ENCODE peak calls at places on chromosomes 4 and X, in seven cellular contexts. G, R, T, U, C, E and K are unnamed samples.

GRCh38 chr4:169383724-169384123 is 113.0 kb upstream of the SH3RF1 start:
- DNase-seq in G (no peak), R (no peak), E (no peak), U (no peak), T (no peak), C (no peak), K (no peak)

GRCh38 chr4:55038176-55038890 is 87.1 kb downstream of the KDR start:
- DNase-seq in T (peak; percentile 74), E (no peak), C (peak; percentile 59), U (no peak), R (no peak), G (peak; percentile 71), K (no peak)

GRCh38 chr4:120018786-120019185 is 47.9 kb downstream of the MAD2L1 start:
- DNase-seq in U (no peak), G (no peak), E (no peak), C (no peak), R (no peak), T (no peak), K (no peak)

GRCh38 chr4:151641167-151641566 is 119.6 kb downstream of the GATB start:
- DNase-seq in R (no peak), C (no peak), U (no peak), T (no peak), E (no peak), G (no peak), K (no peak)

GRCh38 chr4:177879851-177880250 is 437.6 kb upstream of the AGA start:
- DNase-seq in T (no peak), E (no peak), U (no peak), R (no peak), C (no peak), G (no peak), K (no peak)

GRCh38 chr4:7964890-7965662 is 25.4 kb upstream of the AFAP1 start:
- DNase-seq in T (peak; percentile 86), U (no peak), R (no peak), C (peak; percentile 63), G (no peak), E (no peak), K (peak; percentile 81)

GRCh38 chr4:4658051-4658450 is 116.2 kb upstream of the STX18 start:
- DNase-seq in C (no peak), U (no peak), T (no peak), G (no peak), E (no peak), R (no peak), K (no peak)

GRCh38 chr4:126899382-126899801 is 733.4 kb upstream of the INTU start:
- DNase-seq in E (no peak), C (no peak), U (no peak), T (no peak), R (no peak), G (no peak), K (no peak)

GRCh38 chr4:133593764-133594163 is 444.7 kb downstream of the PCDH10 start:
- DNase-seq in U (no peak), R (no peak), C (no peak), T (no peak), E (no peak), G (no peak), K (no peak)

GRCh38 chr4:71239365-71239764 is 99.5 kb upstream of the SLC4A4 start:
- DNase-seq in U (no peak), R (no peak), C (no peak), G (no peak), T (no peak), E (no peak), K (no peak)

GRCh38 chrX:1391370-1391706 is 575 bp downstream of the SLC25A6 start:
- DNase-seq in U (no peak), C (no peak), T (no peak), G (no peak), E (peak; percentile 90), R (no peak), K (no peak)

GRCh38 chr4:104967034-104967401 is 179.7 kb upstream of the TET2 start:
- DNase-seq in G (no peak), E (peak; percentile 73), C (no peak), T (no peak), R (no peak), U (no peak), K (no peak)

GRCh38 chrX:16185725-16186136 is 18.4 kb downstream of the MAGEB17 start:
- DNase-seq in C (no peak), R (no peak), U (no peak), G (no peak), T (no peak), E (no peak), K (no peak)

GRCh38 chr4:32148120-32148666 is 1428.0 kb downstream of the PCDH7 start:
- DNase-seq in U (no peak), G (no peak), T (no peak), E (no peak), C (no peak), R (no peak), K (no peak)

GRCh38 chrX:54708404-54708803 is 89.7 kb downstream of the ITIH6 start:
- DNase-seq in G (no peak), C (no peak), E (no peak), T (no peak), U (no peak), R (no peak), K (no peak)

GRCh38 chr4:103207673-103208072 is 9.5 kb upstream of the CENPE start:
- DNase-seq in U (no peak), E (no peak), G (no peak), R (no peak), C (no peak), T (no peak), K (no peak)

GRCh38 chr4:103201724-103202123 is 3.6 kb upstream of the CENPE start:
- DNase-seq in G (no peak), C (no peak), E (no peak), T (no peak), U (no peak), R (peak; percentile 34), K (no peak)

GRCh38 chr4:103199009-103199408 is 866 bp upstream of the CENPE start:
- DNase-seq in U (no peak), T (no peak), C (no peak), E (no peak), G (no peak), R (peak; percentile 42), K (no peak)

GRCh38 chr4:103201254-103201653 is 3.1 kb upstream of the CENPE start:
- DNase-seq in T (no peak), C (no peak), R (no peak), G (no peak), U (no peak), E (no peak), K (no peak)

GRCh38 chr4:103204114-103204513 is 6.0 kb upstream of the CENPE start:
- DNase-seq in G (no peak), E (no peak), U (no peak), C (no peak), R (no peak), T (no peak), K (no peak)
- TF ChIP-seq CTCF in G (no peak), E (no peak), U (no peak), C (no peak), R (no peak), T (no peak), K (peak; percentile 75)

GRCh38 chr4:113509851-113510250 is 251.7 kb downstream of the CAMK2D start:
- DNase-seq in G (no peak), R (no peak), T (no peak), C (no peak), E (no peak), U (no peak), K (no peak)
- H3K36me3 ChIP-seq in G (peaks cover 28% of the 10 kb centered on the region), R (peaks cover 84% of the 10 kb centered on the region), T (no peaks in the 10 kb centered on the region), C (peaks cover 2% of the 10 kb centered on the region), E (no peaks in the 10 kb centered on the region), U (peaks cover 65% of the 10 kb centered on the region), K (peaks cover 12% of the 10 kb centered on the region)

DNA sequence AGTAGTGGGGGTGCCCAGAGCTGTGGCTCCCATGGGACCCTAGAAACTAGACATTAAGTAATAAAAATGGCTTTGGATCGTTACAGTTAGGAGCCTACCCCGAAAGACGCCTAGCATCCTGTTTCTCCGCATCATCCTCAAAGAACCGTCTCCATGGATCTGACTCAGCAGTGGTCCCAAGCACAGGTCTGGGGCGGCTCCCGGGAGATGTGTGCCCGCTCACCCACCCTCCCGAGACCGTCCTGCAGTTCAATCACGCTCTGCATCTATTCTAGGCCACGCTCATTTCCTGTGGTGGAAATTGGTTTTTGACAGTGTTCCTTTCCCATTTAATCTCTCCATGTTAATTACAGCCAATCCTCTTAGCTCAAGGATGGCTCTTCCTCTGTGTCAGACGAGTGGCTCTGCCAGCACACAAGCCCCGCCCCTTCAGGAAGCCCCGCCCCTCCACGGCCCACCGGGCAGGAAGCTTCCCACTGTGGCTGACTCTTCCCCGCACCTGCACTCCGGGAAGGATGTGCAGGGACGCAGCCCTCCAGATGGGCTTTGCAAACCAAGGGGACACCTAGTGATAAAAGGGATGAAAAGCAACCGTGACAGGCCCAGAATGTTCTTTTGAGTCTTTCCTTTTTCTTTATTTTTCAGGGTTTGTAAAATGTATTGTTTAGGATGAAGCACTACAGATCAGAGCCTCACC is 34.5 kb upstream of the HELT start:
- DNase-seq in U (peak; percentile 43), E (peak; percentile 61), G (no peak), R (peak; percentile 88), T (peak; percentile 40), C (peak; percentile 23), K (no peak)
- TF ChIP-seq CTCF in U (no peak), E (peak; percentile 28), G (no peak), R (peak; percentile 11), T (no peak), C (peak; percentile 28), K (peak; percentile 40)

GRCh38 chrX:40090961-40091360 is 6.8 kb downstream of the BCOR start:
- DNase-seq in R (peak; percentile 6), U (no peak), G (no peak), E (no peak), T (no peak), C (no peak), K (no peak)
- H3K36me3 ChIP-seq in R (no peaks in the 10 kb centered on the region), U (no peaks in the 10 kb centered on the region), G (no peaks in the 10 kb centered on the region), E (no peaks in the 10 kb centered on the region), T (no peaks in the 10 kb centered on the region), C (no peaks in the 10 kb centered on the region), K (no peaks in the 10 kb centered on the region)

GRCh38 chr4:69025999-69026387 is 70.3 kb upstream of the UGT2B7 start:
- DNase-seq in R (no peak), C (no peak), T (no peak), U (no peak), G (no peak), E (no peak), K (no peak)

GRCh38 chr4:69026974-69027373 is 69.3 kb upstream of the UGT2B7 start:
- DNase-seq in T (no peak), E (no peak), U (no peak), R (no peak), G (no peak), C (no peak), K (no peak)

GRCh38 chr4:69025191-69025998 is 70.9 kb upstream of the UGT2B7 start:
- DNase-seq in U (no peak), C (no peak), R (peak; percentile 43), T (no peak), E (peak; percentile 37), G (no peak), K (no peak)
- TF ChIP-seq CTCF in U (no peak), C (no peak), R (no peak), T (no peak), E (no peak), G (no peak), K (peak; percentile 22)